ENCODE peak calls at places on chromosomes 6 and 20, in five cellular contexts. One of them, this sample, is unnamed.

GRCh38 chr6:52982680-52983079 is 12.4 kb downstream of the GSTA4 start:
- DNase-seq in A549: no peak
- DNase-seq in HepG2: no peak
- DNase-seq in GM12878: no peak
- DNase-seq in K562: no peak
- DNase-seq in this sample: no peak

GRCh38 chr20:10662151-10662550 is 11.6 kb downstream of the JAG1 start:
- DNase-seq in A549: no peak
- DNase-seq in HepG2: no peak
- DNase-seq in GM12878: no peak
- DNase-seq in K562: no peak
- DNase-seq in this sample: no peak

GRCh38 chr20:48210111-48211029 is 425.1 kb upstream of the SULF2 start:
- DNase-seq in A549: no peak
- DNase-seq in HepG2: no peak
- DNase-seq in GM12878: no peak
- DNase-seq in K562: no peak
- DNase-seq in this sample: no peak

GRCh38 chr20:47365023-47365764 is 8.7 kb upstream of the ZMYND8 start:
- DNase-seq in A549: no peak
- DNase-seq in HepG2: no peak
- DNase-seq in GM12878: no peak
- DNase-seq in K562: peak
- DNase-seq in this sample: no peak

GRCh38 chr20:36102809-36103596 is 51.5 kb upstream of the EPB41L1 start:
- DNase-seq in A549: no peak
- DNase-seq in HepG2: no peak
- DNase-seq in GM12878: no peak
- DNase-seq in K562: no peak
- DNase-seq in this sample: no peak

GRCh38 chr20:49925901-49926454 is 10.2 kb upstream of the RNF114 start:
- DNase-seq in A549: no peak
- DNase-seq in HepG2: no peak
- DNase-seq in GM12878: no peak
- DNase-seq in K562: no peak
- DNase-seq in this sample: no peak

GRCh38 chr20:58889334-58890072 is 37.0 kb downstream of the GNAS start:
- DNase-seq in A549: no peak
- DNase-seq in HepG2: no peak
- DNase-seq in GM12878: no peak
- DNase-seq in K562: no peak
- DNase-seq in this sample: no peak

GRCh38 chr6:166076625-166077024 is 91.0 kb downstream of the TBXT start:
- DNase-seq in A549: no peak
- DNase-seq in HepG2: no peak
- DNase-seq in GM12878: no peak
- DNase-seq in K562: no peak
- DNase-seq in this sample: no peak

GRCh38 chr6:51199733-51200132 is 381.1 kb downstream of the TFAP2B start:
- DNase-seq in A549: no peak
- DNase-seq in HepG2: no peak
- DNase-seq in GM12878: no peak
- DNase-seq in K562: no peak
- DNase-seq in this sample: no peak

DNA sequence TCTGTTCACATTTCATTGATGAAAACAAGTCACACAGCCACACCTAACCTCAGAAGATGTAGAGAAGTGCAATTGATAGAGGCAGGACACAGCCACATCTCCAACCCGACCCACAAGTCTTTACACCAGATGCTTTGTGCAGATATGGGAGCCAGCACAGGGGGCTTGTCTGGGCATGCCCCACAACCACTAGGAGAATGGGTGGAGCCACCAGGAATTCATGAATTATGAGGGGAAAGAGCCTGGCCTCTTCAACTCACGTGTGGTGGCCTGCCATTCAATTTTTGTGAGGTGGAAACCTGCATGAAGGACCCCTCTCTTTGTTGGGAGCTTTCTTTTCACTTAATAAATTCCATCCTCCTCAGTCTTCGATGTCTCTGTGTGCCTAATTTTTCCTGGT is 79.2 kb downstream of the OGFRL1 start:
- DNase-seq in A549: no peak
- DNase-seq in HepG2: no peak
- DNase-seq in GM12878: no peak
- DNase-seq in K562: no peak
- DNase-seq in this sample: peak
- TF ChIP-seq SMC3 in A549: no peak
- TF ChIP-seq SMC3 in HepG2: no peak
- TF ChIP-seq SMC3 in GM12878: no peak
- TF ChIP-seq SMC3 in K562: no peak
- TF ChIP-seq SMC3 in this sample: no peak

GRCh38 chr6:79431469-79431868 is 105.8 kb downstream of the LCA5 start:
- DNase-seq in A549: peak
- DNase-seq in HepG2: peak
- DNase-seq in GM12878: no peak
- DNase-seq in K562: no peak
- DNase-seq in this sample: no peak

GRCh38 chr6:79426625-79427278 is 110.5 kb downstream of the LCA5 start:
- DNase-seq in A549: no peak
- DNase-seq in HepG2: no peak
- DNase-seq in GM12878: no peak
- DNase-seq in K562: no peak
- DNase-seq in this sample: no peak

GRCh38 chr6:79425589-79426311 is 111.5 kb downstream of the LCA5 start:
- DNase-seq in A549: no peak
- DNase-seq in HepG2: no peak
- DNase-seq in GM12878: no peak
- DNase-seq in K562: no peak
- DNase-seq in this sample: no peak

GRCh38 chr6:79430913-79431312 is 106.3 kb downstream of the LCA5 start:
- DNase-seq in A549: no peak
- DNase-seq in HepG2: no peak
- DNase-seq in GM12878: no peak
- DNase-seq in K562: no peak
- DNase-seq in this sample: no peak

DNA sequence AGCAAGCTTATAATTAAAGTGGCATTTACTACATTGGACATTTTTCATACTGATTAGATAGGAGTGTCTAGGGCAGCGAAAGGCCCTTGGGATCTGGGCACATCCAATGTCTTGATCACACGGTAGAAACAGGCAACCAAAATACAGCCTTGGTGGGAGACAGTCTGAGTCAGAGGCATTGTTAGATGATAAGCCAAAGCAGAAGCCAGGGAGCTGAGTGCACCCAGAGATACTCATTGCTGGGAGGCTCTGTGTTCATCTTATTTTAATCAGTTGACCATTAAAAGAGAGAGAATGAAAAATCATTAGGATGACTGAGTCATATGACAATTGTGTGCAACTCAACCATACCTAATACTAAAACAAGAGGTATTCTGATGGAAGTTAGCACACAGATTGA is 109.5 kb downstream of the LCA5 start:
- DNase-seq in A549: no peak
- DNase-seq in HepG2: no peak
- DNase-seq in GM12878: no peak
- DNase-seq in K562: no peak
- DNase-seq in this sample: no peak
- TF ChIP-seq SMC3 in A549: no peak
- TF ChIP-seq SMC3 in HepG2: no peak
- TF ChIP-seq SMC3 in GM12878: no peak
- TF ChIP-seq SMC3 in K562: no peak
- TF ChIP-seq SMC3 in this sample: no peak

DNA sequence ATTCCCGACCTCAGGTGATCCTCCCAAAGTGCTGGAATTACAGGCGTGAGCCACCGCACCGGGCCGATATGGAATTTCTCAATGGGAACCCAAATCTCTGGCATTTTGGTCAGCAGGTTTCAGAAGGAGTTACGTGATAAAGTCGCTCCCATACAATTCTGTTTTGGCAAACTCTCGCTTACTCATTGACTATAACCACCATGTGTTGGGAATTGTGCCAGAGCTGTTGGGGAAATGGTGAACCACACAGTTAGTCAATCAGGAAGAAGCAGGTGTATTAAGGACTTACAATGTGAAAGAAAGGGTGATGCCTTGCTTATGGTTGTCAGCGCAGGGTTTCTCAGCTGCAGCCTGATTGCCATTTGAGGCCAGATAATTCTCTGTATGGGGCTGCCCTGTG is 410.5 kb downstream of the QKI start:
- DNase-seq in A549: no peak
- DNase-seq in HepG2: no peak
- DNase-seq in GM12878: no peak
- DNase-seq in K562: no peak
- DNase-seq in this sample: peak
- TF ChIP-seq SMC3 in A549: no peak
- TF ChIP-seq SMC3 in HepG2: no peak
- TF ChIP-seq SMC3 in GM12878: no peak
- TF ChIP-seq SMC3 in K562: no peak
- TF ChIP-seq SMC3 in this sample: no peak

GRCh38 chr6:24897186-24897585 is 38.6 kb downstream of the RIPOR2 start:
- DNase-seq in A549: no peak
- DNase-seq in HepG2: no peak
- DNase-seq in GM12878: no peak
- DNase-seq in K562: no peak
- DNase-seq in this sample: no peak
- TF ChIP-seq SMC3 in A549: no peak
- TF ChIP-seq SMC3 in HepG2: no peak
- TF ChIP-seq SMC3 in GM12878: no peak
- TF ChIP-seq SMC3 in K562: no peak
- TF ChIP-seq SMC3 in this sample: no peak

DNA sequence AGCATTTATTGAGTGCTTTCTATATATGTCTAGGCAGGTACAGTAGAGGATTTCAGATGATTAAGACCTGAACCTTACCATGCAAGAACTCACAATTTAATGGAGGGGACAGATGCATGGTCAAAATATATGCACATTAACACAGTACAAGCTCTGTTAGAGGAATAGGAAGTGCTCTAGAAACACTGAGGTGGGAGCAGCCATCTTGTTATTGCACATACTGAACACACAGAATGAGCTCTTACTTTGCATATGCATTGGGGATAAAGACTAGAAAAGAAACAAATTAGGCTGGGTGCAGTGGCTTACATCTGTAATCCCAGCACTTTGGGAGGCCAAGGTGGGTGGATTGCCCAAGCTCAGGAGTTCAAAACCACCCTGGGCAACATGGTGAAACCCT is 438.3 kb downstream of the UTRN start:
- DNase-seq in A549: no peak
- DNase-seq in HepG2: no peak
- DNase-seq in GM12878: no peak
- DNase-seq in K562: no peak
- DNase-seq in this sample: no peak
- TF ChIP-seq SMC3 in A549: no peak
- TF ChIP-seq SMC3 in HepG2: no peak
- TF ChIP-seq SMC3 in GM12878: no peak
- TF ChIP-seq SMC3 in K562: no peak
- TF ChIP-seq SMC3 in this sample: no peak

DNA sequence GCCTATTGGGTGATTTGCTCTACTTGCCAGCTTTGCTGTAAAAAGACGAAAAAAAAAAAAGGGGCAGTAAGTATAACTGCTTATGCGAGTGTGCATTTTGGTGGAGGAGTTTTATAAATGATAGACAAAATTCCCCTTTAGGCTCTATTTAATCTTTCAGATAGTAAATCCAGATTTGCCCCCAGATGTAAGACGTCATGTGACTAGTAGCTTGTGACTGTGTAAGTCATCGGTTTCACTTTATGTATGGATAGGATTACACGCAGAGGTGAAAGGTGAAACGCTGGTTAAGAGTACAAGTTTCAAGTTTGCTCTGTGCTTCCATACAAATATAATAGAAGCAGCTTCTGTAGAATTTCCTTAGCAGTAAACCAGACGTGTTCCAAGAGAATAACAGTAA is 7.9 kb downstream of the RAB32 start:
- DNase-seq in A549: no peak
- DNase-seq in HepG2: no peak
- DNase-seq in GM12878: no peak
- DNase-seq in K562: no peak
- DNase-seq in this sample: peak
- TF ChIP-seq SMC3 in A549: no peak
- TF ChIP-seq SMC3 in HepG2: no peak
- TF ChIP-seq SMC3 in GM12878: no peak
- TF ChIP-seq SMC3 in K562: no peak
- TF ChIP-seq SMC3 in this sample: no peak

DNA sequence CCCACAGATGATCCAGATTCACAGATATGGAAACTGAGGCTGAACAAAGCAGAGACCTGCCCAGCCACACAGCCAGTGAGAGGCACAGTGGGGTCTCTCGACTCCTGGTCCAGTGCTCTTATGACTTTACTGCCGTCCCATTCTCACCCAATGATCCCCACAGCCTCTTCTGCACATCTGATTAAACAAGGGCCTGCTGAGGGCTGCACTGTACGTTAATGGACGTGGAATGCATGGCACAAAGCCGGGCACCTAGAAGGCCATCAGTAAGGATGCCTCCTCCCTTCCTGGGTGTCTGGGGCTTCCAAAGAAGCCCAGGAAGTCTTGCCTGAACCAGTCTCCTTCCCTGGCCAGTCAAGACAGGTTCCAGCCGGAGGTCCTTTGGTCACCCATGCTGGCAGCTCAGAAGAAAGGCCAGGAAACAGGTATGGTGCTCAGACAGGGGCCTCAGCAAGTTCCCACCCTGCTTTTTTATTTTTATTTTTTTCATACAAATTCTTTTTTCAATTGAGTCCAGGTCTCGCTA is 3.8 kb downstream of the TFEB start:
- DNase-seq in A549: no peak
- DNase-seq in HepG2: no peak
- DNase-seq in GM12878: no peak
- DNase-seq in K562: no peak
- DNase-seq in this sample: no peak
- TF ChIP-seq SMC3 in A549: no peak
- TF ChIP-seq SMC3 in HepG2: no peak
- TF ChIP-seq SMC3 in GM12878: no peak
- TF ChIP-seq SMC3 in K562: no peak
- TF ChIP-seq SMC3 in this sample: no peak

GRCh38 chr6:14240411-14241166 is 123.0 kb downstream of the CD83 start:
- DNase-seq in A549: no peak
- DNase-seq in HepG2: no peak
- DNase-seq in GM12878: no peak
- DNase-seq in K562: no peak
- DNase-seq in this sample: no peak
- TF ChIP-seq SMC3 in A549: no peak
- TF ChIP-seq SMC3 in HepG2: no peak
- TF ChIP-seq SMC3 in GM12878: no peak
- TF ChIP-seq SMC3 in K562: no peak
- TF ChIP-seq SMC3 in this sample: no peak

GRCh38 chr20:15487682-15488081 is 1085.6 kb downstream of the KIF16B start:
- DNase-seq in A549: no peak
- DNase-seq in HepG2: no peak
- DNase-seq in GM12878: no peak
- DNase-seq in K562: no peak
- DNase-seq in this sample: no peak

GRCh38 chr20:15491564-15491963 is 1081.7 kb downstream of the KIF16B start:
- DNase-seq in A549: no peak
- DNase-seq in HepG2: no peak
- DNase-seq in GM12878: no peak
- DNase-seq in K562: no peak
- DNase-seq in this sample: no peak

GRCh38 chr20:15482525-15482924 is 1090.7 kb downstream of the KIF16B start:
- DNase-seq in A549: no peak
- DNase-seq in HepG2: no peak
- DNase-seq in GM12878: no peak
- DNase-seq in K562: no peak
- DNase-seq in this sample: no peak

GRCh38 chr20:15487030-15487429 is 1086.2 kb downstream of the KIF16B start:
- DNase-seq in A549: no peak
- DNase-seq in HepG2: no peak
- DNase-seq in GM12878: no peak
- DNase-seq in K562: no peak
- DNase-seq in this sample: no peak
- TF ChIP-seq SMC3 in A549: no peak
- TF ChIP-seq SMC3 in HepG2: no peak
- TF ChIP-seq SMC3 in GM12878: no peak
- TF ChIP-seq SMC3 in K562: no peak
- TF ChIP-seq SMC3 in this sample: no peak